ENCODE peak calls at places on chromosomes 3 and 15, in five cellular contexts. F is nephron progenitor cell; R is stimulated activated naive CD8-positive, alpha-beta T cell treated with anti-CD3 and anti-CD28 coated beads, Interleukin-15, Interleukin-2, amounts not matched to agents 100 U/mL and 50 U/mL, for 24 hours; O is tibial artery; A is T-helper 2 cell. V is an unnamed sample.
A peak's percentile ranks its signal among the peaks of the same experiment; 100 is the strongest.

GRCh38 chr15:98954411-98954810 is 53.2 kb downstream of the PGPEP1L start:
- DNase-seq in O (peak; percentile 97), R (no peak), A (no peak), F (no peak), V (peak; percentile 59)

GRCh38 chr3:123883656-123884257 is 375 bp downstream of the MYLK start:
- DNase-seq in R (no peak), A (no peak), O (peak; percentile 67), F (peak; percentile 36), V (no peak)

GRCh38 chr3:18853269-18853668 is 295.0 kb upstream of the KCNH8 start:
- DNase-seq in F (no peak), O (no peak), R (no peak), A (no peak), V (no peak)

GRCh38 chr3:42369304-42369703 is 41.1 kb downstream of the LYZL4 start:
- DNase-seq in O (no peak), R (no peak), F (no peak), A (no peak), V (peak; percentile 30)

GRCh38 chr3:87082806-87083440 is 92.0 kb upstream of the VGLL3 start:
- DNase-seq in F (peak; percentile 6), R (no peak), O (no peak), A (no peak), V (peak; percentile 19)

GRCh38 chr15:90309050-90309449 is 43.0 kb upstream of the ZNF774 start:
- DNase-seq in R (no peak), A (no peak), O (peak; percentile 13), F (no peak), V (no peak)

GRCh38 chr3:59212128-59212764 is 162.4 kb upstream of the CFAP20DC start:
- DNase-seq in A (no peak), F (peak; percentile 20), O (no peak), R (no peak), V (peak; percentile 37)

GRCh38 chr3:121995190-121996137 is 26.6 kb downstream of the ILDR1 start:
- DNase-seq in R (peak; percentile 41), A (no peak), F (peak; percentile 22), O (peak; percentile 76), V (no peak)

GRCh38 chr3:6228958-6229683 is 631.8 kb upstream of the GRM7 start:
- DNase-seq in F (no peak), O (no peak), A (no peak), R (no peak), V (no peak)

GRCh38 chr15:42138968-42139386 is 17.5 kb downstream of the PLA2G4F start:
- DNase-seq in R (no peak), A (no peak), O (peak; percentile 19), F (no peak), V (no peak)

GRCh38 chr3:172323894-172324590 is 124.2 kb downstream of the GHSR start:
- DNase-seq in R (no peak), F (no peak), O (no peak), A (no peak), V (no peak)

GRCh38 chr3:195808741-195809290 is 2.9 kb downstream of the MUC4 start:
- DNase-seq in A (no peak), O (no peak), F (no peak), R (no peak), V (no peak)

GRCh38 chr15:44298878-44299277 is 10.4 kb downstream of the GOLM2 start:
- DNase-seq in F (no peak), O (no peak), A (no peak), R (no peak), V (no peak)

GRCh38 chr3:158152186-158152585 is 42.3 kb downstream of the RSRC1 start:
- DNase-seq in R (peak; percentile 3), A (no peak), F (no peak), O (no peak), V (no peak)

GRCh38 chr3:9786825-9787654 is 5.2 kb downstream of the TADA3 start:
- DNase-seq in O (no peak), R (no peak), F (no peak), A (no peak), V (no peak)

GRCh38 chr15:61083081-61083780 is 145.9 kb downstream of the RORA start:
- DNase-seq in F (no peak), O (no peak), R (no peak), A (no peak), V (no peak)

GRCh38 chr15:84833447-84833846 is 16.3 kb downstream of the ALPK3 start:
- DNase-seq in A (no peak), R (no peak), F (no peak), O (no peak), V (no peak)

GRCh38 chr3:73667889-73668288 is 43.1 kb upstream of the PDZRN3 start:
- DNase-seq in R (no peak), O (no peak), F (no peak), A (no peak), V (no peak)

GRCh38 chr15:31128919-31129768 is 27.6 kb upstream of the TRPM1 start:
- DNase-seq in O (peak; percentile 76), R (peak; percentile 86), F (peak; percentile 86), A (peak; percentile 53), V (peak; percentile 66)

GRCh38 chr3:153614563-153614962 is 452.5 kb downstream of the RAP2B start:
- DNase-seq in O (no peak), R (no peak), F (no peak), A (no peak), V (no peak)